ENCODE peak calls at places on chromosomes 12 and 14, in six cellular contexts. One of them, this sample, is unnamed.

GRCh38 chr14:26984318-26985177 is 386.7 kb upstream of the NOVA1 start:
- DNase-seq in activated naive CD8-positive, alpha-beta T cell treated with anti-CD3 and anti-CD28 coated beads, Interleukin-2, amount 50 U/mL, for 24 hours: peak; percentile 12
- DNase-seq in CD4-positive, alpha-beta T cell: no peak
- DNase-seq in PC-3: peak; percentile 78
- DNase-seq in activated T-helper 1 cell treated with Interleukin-2 at 50 U/mL for 16 hours: no peak
- DNase-seq in SJSA1: peak; percentile 45
- DNase-seq in this sample: no peak

GRCh38 chr12:68374315-68374982 is 42.3 kb upstream of the MDM1 start:
- DNase-seq in activated naive CD8-positive, alpha-beta T cell treated with anti-CD3 and anti-CD28 coated beads, Interleukin-2, amount 50 U/mL, for 24 hours: no peak
- DNase-seq in CD4-positive, alpha-beta T cell: peak; percentile 31
- DNase-seq in PC-3: peak; percentile 70
- DNase-seq in activated T-helper 1 cell treated with Interleukin-2 at 50 U/mL for 16 hours: peak; percentile 20
- DNase-seq in SJSA1: no peak
- DNase-seq in this sample: no peak

GRCh38 chr12:53091756-53092155 is 5.7 kb upstream of the IGFBP6 start:
- DNase-seq in activated naive CD8-positive, alpha-beta T cell treated with anti-CD3 and anti-CD28 coated beads, Interleukin-2, amount 50 U/mL, for 24 hours: no peak
- DNase-seq in CD4-positive, alpha-beta T cell: no peak
- DNase-seq in PC-3: no peak
- DNase-seq in activated T-helper 1 cell treated with Interleukin-2 at 50 U/mL for 16 hours: no peak
- DNase-seq in SJSA1: no peak
- DNase-seq in this sample: no peak

GRCh38 chr12:83408168-83408567 is 721.5 kb downstream of the TMTC2 start:
- DNase-seq in activated naive CD8-positive, alpha-beta T cell treated with anti-CD3 and anti-CD28 coated beads, Interleukin-2, amount 50 U/mL, for 24 hours: no peak
- DNase-seq in CD4-positive, alpha-beta T cell: no peak
- DNase-seq in PC-3: no peak
- DNase-seq in activated T-helper 1 cell treated with Interleukin-2 at 50 U/mL for 16 hours: no peak
- DNase-seq in SJSA1: no peak
- DNase-seq in this sample: no peak

GRCh38 chr14:57390037-57390805 is at the start of gene NAA30:
- DNase-seq in activated naive CD8-positive, alpha-beta T cell treated with anti-CD3 and anti-CD28 coated beads, Interleukin-2, amount 50 U/mL, for 24 hours: peak; percentile 89
- DNase-seq in CD4-positive, alpha-beta T cell: peak; percentile 91
- DNase-seq in PC-3: peak; percentile 100
- DNase-seq in activated T-helper 1 cell treated with Interleukin-2 at 50 U/mL for 16 hours: peak; percentile 89
- DNase-seq in SJSA1: peak; percentile 93
- DNase-seq in this sample: peak; percentile 90

GRCh38 chr12:131753041-131753440 is 42.2 kb downstream of the SFSWAP start:
- DNase-seq in activated naive CD8-positive, alpha-beta T cell treated with anti-CD3 and anti-CD28 coated beads, Interleukin-2, amount 50 U/mL, for 24 hours: no peak
- DNase-seq in CD4-positive, alpha-beta T cell: no peak
- DNase-seq in PC-3: no peak
- DNase-seq in activated T-helper 1 cell treated with Interleukin-2 at 50 U/mL for 16 hours: no peak
- DNase-seq in SJSA1: no peak
- DNase-seq in this sample: no peak

GRCh38 chr14:94447986-94448808 is 4.4 kb downstream of the SERPINA11 start:
- DNase-seq in activated naive CD8-positive, alpha-beta T cell treated with anti-CD3 and anti-CD28 coated beads, Interleukin-2, amount 50 U/mL, for 24 hours: no peak
- DNase-seq in CD4-positive, alpha-beta T cell: no peak
- DNase-seq in PC-3: no peak
- DNase-seq in activated T-helper 1 cell treated with Interleukin-2 at 50 U/mL for 16 hours: no peak
- DNase-seq in SJSA1: no peak
- DNase-seq in this sample: no peak

GRCh38 chr14:69887740-69888657 is 8.8 kb downstream of the SMOC1 start:
- DNase-seq in activated naive CD8-positive, alpha-beta T cell treated with anti-CD3 and anti-CD28 coated beads, Interleukin-2, amount 50 U/mL, for 24 hours: no peak
- DNase-seq in CD4-positive, alpha-beta T cell: no peak
- DNase-seq in PC-3: no peak
- DNase-seq in activated T-helper 1 cell treated with Interleukin-2 at 50 U/mL for 16 hours: no peak
- DNase-seq in SJSA1: no peak
- DNase-seq in this sample: no peak

This sample was measured in activated gamma-delta T cell.